ENCODE peak calls at places on chromosome 12, in nine cellular contexts. One of them, this sample, is unnamed. For H3K4me1, the result is how much of the 10 kb centered on the place peaks cover.

GRCh38 chr12:102461501-102461900 is 18.9 kb downstream of the IGF1 start:
- DNase-seq in A549: no peak
- DNase-seq in prostate gland: no peak
- DNase-seq in OCI-LY7: no peak
- DNase-seq in GM12878: no peak
- DNase-seq in mammary epithelial cell: no peak
- DNase-seq in tibial artery: no peak
- DNase-seq in cardiac muscle cell: no peak
- DNase-seq in upper lobe of right lung: no peak
- DNase-seq in this sample: no peak

GRCh38 chr12:69015017-69015416 is 82.0 kb upstream of the CPM start:
- DNase-seq in A549: no peak
- DNase-seq in tibial artery: no peak
- DNase-seq in upper lobe of right lung: no peak
- DNase-seq in cardiac muscle cell: no peak
- DNase-seq in prostate gland: no peak
- DNase-seq in GM12878: no peak
- DNase-seq in OCI-LY7: no peak
- DNase-seq in mammary epithelial cell: no peak
- DNase-seq in this sample: no peak

GRCh38 chr12:45051490-45052105 is 699 bp upstream of the DBX2 start:
- DNase-seq in tibial artery: no peak
- DNase-seq in prostate gland: no peak
- DNase-seq in mammary epithelial cell: peak
- DNase-seq in GM12878: no peak
- DNase-seq in OCI-LY7: no peak
- DNase-seq in upper lobe of right lung: no peak
- DNase-seq in A549: no peak
- DNase-seq in cardiac muscle cell: peak
- DNase-seq in this sample: no peak

GRCh38 chr12:11855993-11856374 is 206.5 kb downstream of the ETV6 start:
- DNase-seq in A549: no peak
- DNase-seq in tibial artery: no peak
- DNase-seq in mammary epithelial cell: no peak
- DNase-seq in cardiac muscle cell: no peak
- DNase-seq in GM12878: no peak
- DNase-seq in prostate gland: no peak
- DNase-seq in OCI-LY7: no peak
- DNase-seq in upper lobe of right lung: no peak
- DNase-seq in this sample: no peak

GRCh38 chr12:92987846-92988621 is 58.9 kb upstream of the EEA1 start:
- DNase-seq in A549: no peak
- DNase-seq in prostate gland: no peak
- DNase-seq in cardiac muscle cell: no peak
- DNase-seq in upper lobe of right lung: peak
- DNase-seq in mammary epithelial cell: no peak
- DNase-seq in tibial artery: peak
- DNase-seq in OCI-LY7: peak
- DNase-seq in GM12878: peak
- DNase-seq in this sample: peak

GRCh38 chr12:29026419-29026818 is 122.7 kb upstream of the FAR2 start:
- DNase-seq in cardiac muscle cell: no peak
- DNase-seq in OCI-LY7: no peak
- DNase-seq in GM12878: no peak
- DNase-seq in A549: no peak
- DNase-seq in upper lobe of right lung: no peak
- DNase-seq in tibial artery: no peak
- DNase-seq in prostate gland: no peak
- DNase-seq in mammary epithelial cell: peak
- DNase-seq in this sample: no peak

GRCh38 chr12:8956772-8957171 is 7.3 kb upstream of the M6PR start:
- DNase-seq in mammary epithelial cell: no peak
- DNase-seq in OCI-LY7: no peak
- DNase-seq in upper lobe of right lung: no peak
- DNase-seq in A549: no peak
- DNase-seq in cardiac muscle cell: no peak
- DNase-seq in tibial artery: no peak
- DNase-seq in prostate gland: no peak
- DNase-seq in GM12878: no peak
- DNase-seq in this sample: no peak

GRCh38 chr12:131432532-131433260 is 278.2 kb upstream of the SFSWAP start:
- DNase-seq in prostate gland: no peak
- DNase-seq in tibial artery: no peak
- DNase-seq in cardiac muscle cell: no peak
- DNase-seq in mammary epithelial cell: no peak
- DNase-seq in OCI-LY7: peak
- DNase-seq in A549: no peak
- DNase-seq in GM12878: peak
- DNase-seq in upper lobe of right lung: no peak
- DNase-seq in this sample: no peak

GRCh38 chr12:106585862-106586534 is 3.2 kb downstream of the RFX4 start:
- DNase-seq in upper lobe of right lung: no peak
- DNase-seq in prostate gland: no peak
- DNase-seq in tibial artery: no peak
- DNase-seq in GM12878: no peak
- DNase-seq in mammary epithelial cell: peak
- DNase-seq in cardiac muscle cell: no peak
- DNase-seq in OCI-LY7: no peak
- DNase-seq in A549: no peak
- DNase-seq in this sample: no peak

GRCh38 chr12:131456301-131457027 is 254.4 kb upstream of the SFSWAP start:
- DNase-seq in OCI-LY7: no peak
- DNase-seq in tibial artery: no peak
- DNase-seq in cardiac muscle cell: no peak
- DNase-seq in prostate gland: no peak
- DNase-seq in GM12878: no peak
- DNase-seq in mammary epithelial cell: no peak
- DNase-seq in upper lobe of right lung: peak
- DNase-seq in A549: no peak
- DNase-seq in this sample: no peak

GRCh38 chr12:105982022-105982421 is 156.7 kb downstream of the NUAK1 start:
- DNase-seq in GM12878: no peak
- DNase-seq in cardiac muscle cell: no peak
- DNase-seq in OCI-LY7: no peak
- DNase-seq in A549: no peak
- DNase-seq in mammary epithelial cell: no peak
- DNase-seq in tibial artery: no peak
- DNase-seq in upper lobe of right lung: peak
- DNase-seq in prostate gland: no peak
- DNase-seq in this sample: peak

GRCh38 chr12:129296636-129297035 is 443.4 kb downstream of the GLT1D1 start:
- DNase-seq in upper lobe of right lung: no peak
- DNase-seq in OCI-LY7: no peak
- DNase-seq in cardiac muscle cell: no peak
- DNase-seq in GM12878: no peak
- DNase-seq in tibial artery: no peak
- DNase-seq in prostate gland: no peak
- DNase-seq in A549: no peak
- DNase-seq in mammary epithelial cell: no peak
- DNase-seq in this sample: no peak

GRCh38 chr12:89960011-89960507 is 251.4 kb upstream of the ATP2B1 start:
- DNase-seq in tibial artery: no peak
- DNase-seq in prostate gland: no peak
- DNase-seq in OCI-LY7: no peak
- DNase-seq in upper lobe of right lung: no peak
- DNase-seq in cardiac muscle cell: no peak
- DNase-seq in GM12878: peak
- DNase-seq in mammary epithelial cell: peak
- DNase-seq in A549: no peak
- DNase-seq in this sample: no peak

GRCh38 chr12:29725587-29726320 is 58.0 kb downstream of the TMTC1 start:
- DNase-seq in mammary epithelial cell: no peak
- DNase-seq in A549: no peak
- DNase-seq in OCI-LY7: no peak
- DNase-seq in upper lobe of right lung: no peak
- DNase-seq in cardiac muscle cell: peak
- DNase-seq in prostate gland: peak
- DNase-seq in GM12878: peak
- DNase-seq in tibial artery: peak
- DNase-seq in this sample: no peak

GRCh38 chr12:48781750-48782456 is 7.0 kb downstream of the ADCY6 start:
- DNase-seq in prostate gland: no peak
- DNase-seq in OCI-LY7: no peak
- DNase-seq in upper lobe of right lung: no peak
- DNase-seq in A549: no peak
- DNase-seq in tibial artery: no peak
- DNase-seq in cardiac muscle cell: no peak
- DNase-seq in GM12878: no peak
- DNase-seq in mammary epithelial cell: no peak
- DNase-seq in this sample: peak

GRCh38 chr12:93122089-93122488 is 193.0 kb upstream of the EEA1 start:
- DNase-seq in cardiac muscle cell: peak
- DNase-seq in tibial artery: no peak
- DNase-seq in A549: no peak
- DNase-seq in prostate gland: no peak
- DNase-seq in OCI-LY7: no peak
- DNase-seq in GM12878: no peak
- DNase-seq in upper lobe of right lung: no peak
- DNase-seq in mammary epithelial cell: peak
- DNase-seq in this sample: no peak

GRCh38 chr12:50979369-50980052 is 27.2 kb downstream of the HIGD1C start:
- DNase-seq in A549: no peak
- DNase-seq in mammary epithelial cell: no peak
- DNase-seq in GM12878: peak
- DNase-seq in OCI-LY7: no peak
- DNase-seq in tibial artery: no peak
- DNase-seq in upper lobe of right lung: no peak
- DNase-seq in cardiac muscle cell: no peak
- DNase-seq in prostate gland: no peak
- DNase-seq in this sample: no peak

GRCh38 chr12:115569694-115570093 is 707.8 kb downstream of the MED13L start:
- DNase-seq in prostate gland: no peak
- DNase-seq in mammary epithelial cell: no peak
- DNase-seq in upper lobe of right lung: no peak
- DNase-seq in GM12878: no peak
- DNase-seq in OCI-LY7: no peak
- DNase-seq in A549: no peak
- DNase-seq in tibial artery: no peak
- DNase-seq in cardiac muscle cell: no peak
- DNase-seq in this sample: no peak
- TF ChIP-seq CTCF in prostate gland: no peak
- TF ChIP-seq CTCF in mammary epithelial cell: no peak
- TF ChIP-seq CTCF in upper lobe of right lung: no peak
- TF ChIP-seq CTCF in GM12878: no peak
- TF ChIP-seq CTCF in OCI-LY7: no peak
- TF ChIP-seq CTCF in A549: no peak
- TF ChIP-seq CTCF in tibial artery: no peak
- TF ChIP-seq CTCF in cardiac muscle cell: no peak
- TF ChIP-seq CTCF in this sample: no peak

GRCh38 chr12:62861157-62861535 is 73.8 kb downstream of the PPM1H start:
- DNase-seq in OCI-LY7: no peak
- DNase-seq in prostate gland: no peak
- DNase-seq in tibial artery: no peak
- DNase-seq in upper lobe of right lung: no peak
- DNase-seq in mammary epithelial cell: no peak
- DNase-seq in cardiac muscle cell: no peak
- DNase-seq in A549: no peak
- DNase-seq in GM12878: no peak
- DNase-seq in this sample: no peak

GRCh38 chr12:62861586-62861985 is 73.4 kb downstream of the PPM1H start:
- DNase-seq in GM12878: no peak
- DNase-seq in prostate gland: no peak
- DNase-seq in OCI-LY7: no peak
- DNase-seq in tibial artery: no peak
- DNase-seq in A549: no peak
- DNase-seq in upper lobe of right lung: no peak
- DNase-seq in cardiac muscle cell: no peak
- DNase-seq in mammary epithelial cell: no peak
- DNase-seq in this sample: no peak

GRCh38 chr12:62860501-62861156 is 74.3 kb downstream of the PPM1H start:
- DNase-seq in mammary epithelial cell: no peak
- DNase-seq in prostate gland: no peak
- DNase-seq in tibial artery: no peak
- DNase-seq in GM12878: no peak
- DNase-seq in OCI-LY7: no peak
- DNase-seq in upper lobe of right lung: no peak
- DNase-seq in A549: no peak
- DNase-seq in cardiac muscle cell: peak
- DNase-seq in this sample: no peak

GRCh38 chr12:62856454-62856853 is 78.5 kb downstream of the PPM1H start:
- DNase-seq in mammary epithelial cell: no peak
- DNase-seq in prostate gland: no peak
- DNase-seq in upper lobe of right lung: no peak
- DNase-seq in GM12878: no peak
- DNase-seq in A549: no peak
- DNase-seq in cardiac muscle cell: no peak
- DNase-seq in tibial artery: no peak
- DNase-seq in OCI-LY7: no peak
- DNase-seq in this sample: no peak

GRCh38 chr12:62859203-62859799 is 75.6 kb downstream of the PPM1H start:
- DNase-seq in OCI-LY7: no peak
- DNase-seq in prostate gland: no peak
- DNase-seq in mammary epithelial cell: no peak
- DNase-seq in upper lobe of right lung: no peak
- DNase-seq in cardiac muscle cell: no peak
- DNase-seq in A549: no peak
- DNase-seq in tibial artery: no peak
- DNase-seq in GM12878: no peak
- DNase-seq in this sample: no peak
- H3K4me1 ChIP-seq in OCI-LY7: under half
- H3K4me1 ChIP-seq in prostate gland: under half
- H3K4me1 ChIP-seq in mammary epithelial cell: under half
- H3K4me1 ChIP-seq in upper lobe of right lung: under half
- H3K4me1 ChIP-seq in cardiac muscle cell: under half
- H3K4me1 ChIP-seq in A549: under half
- H3K4me1 ChIP-seq in tibial artery: under half
- H3K4me1 ChIP-seq in GM12878: under half
- H3K4me1 ChIP-seq in this sample: under half

DNA sequence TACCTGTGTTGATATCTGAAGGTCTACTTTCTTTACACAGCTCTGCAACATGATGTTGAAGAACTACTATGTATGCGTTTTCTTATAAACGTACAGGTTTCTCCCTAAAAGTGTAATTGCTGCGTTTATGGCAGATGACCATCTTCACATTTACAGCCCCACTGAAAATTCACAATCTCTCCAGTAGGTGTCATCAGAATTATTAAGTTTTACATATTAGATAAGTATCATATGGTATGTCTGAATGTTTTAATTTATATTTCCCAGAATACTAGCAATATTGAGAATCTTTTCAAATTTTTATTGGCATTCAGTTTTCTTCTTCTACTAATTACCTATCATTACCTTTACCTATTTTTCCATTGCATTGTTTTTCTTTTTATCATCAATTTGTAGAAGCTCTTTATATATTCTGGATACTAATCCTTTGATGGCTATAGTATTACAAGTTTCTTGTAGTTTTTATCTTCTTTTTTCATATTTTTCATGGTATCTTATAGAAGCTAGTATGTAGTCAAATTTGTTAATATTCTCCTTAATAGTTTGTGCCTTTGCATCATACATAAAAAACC is 123.5 kb downstream of the CAPZA3 start:
- DNase-seq in GM12878: no peak
- DNase-seq in prostate gland: no peak
- DNase-seq in tibial artery: no peak
- DNase-seq in OCI-LY7: peak
- DNase-seq in cardiac muscle cell: peak
- DNase-seq in upper lobe of right lung: no peak
- DNase-seq in A549: no peak
- DNase-seq in mammary epithelial cell: peak
- DNase-seq in this sample: no peak
- TF ChIP-seq CTCF in GM12878: peak
- TF ChIP-seq CTCF in prostate gland: peak
- TF ChIP-seq CTCF in tibial artery: peak
- TF ChIP-seq CTCF in OCI-LY7: peak
- TF ChIP-seq CTCF in cardiac muscle cell: peak
- TF ChIP-seq CTCF in upper lobe of right lung: peak
- TF ChIP-seq CTCF in A549: peak
- TF ChIP-seq CTCF in mammary epithelial cell: peak
- TF ChIP-seq CTCF in this sample: peak

GRCh38 chr12:47776471-47777143 is 3.6 kb downstream of the SLC48A1 start:
- DNase-seq in cardiac muscle cell: peak
- DNase-seq in tibial artery: no peak
- DNase-seq in prostate gland: no peak
- DNase-seq in GM12878: no peak
- DNase-seq in upper lobe of right lung: no peak
- DNase-seq in mammary epithelial cell: no peak
- DNase-seq in OCI-LY7: no peak
- DNase-seq in A549: no peak
- DNase-seq in this sample: no peak
- H3K4me1 ChIP-seq in cardiac muscle cell: under half
- H3K4me1 ChIP-seq in tibial artery: half or more
- H3K4me1 ChIP-seq in prostate gland: under half
- H3K4me1 ChIP-seq in GM12878: under half
- H3K4me1 ChIP-seq in upper lobe of right lung: half or more
- H3K4me1 ChIP-seq in mammary epithelial cell: under half
- H3K4me1 ChIP-seq in OCI-LY7: half or more
- H3K4me1 ChIP-seq in A549: half or more
- H3K4me1 ChIP-seq in this sample: half or more